ENCODE peak calls at places on chromosome 6, in ten cellular contexts. D, G, M, F, Q, W, Y, A, I and N are unnamed samples.

GRCh38 chr6:98794306-98794852 is 40.0 kb upstream of the POU3F2 start:
- DNase-seq in D (no peak), G (no peak), M (no peak), F (no peak), Q (no peak), W (no peak), Y (no peak), A (no peak), I (no peak), N (no peak)

GRCh38 chr6:128361378-128361777 is 159.0 kb downstream of the PTPRK start:
- DNase-seq in D (no peak), G (no peak), M (no peak), F (no peak), Q (no peak), W (no peak), Y (no peak), A (no peak), I (no peak), N (no peak)

GRCh38 chr6:170464524-170464979 is 88.6 kb downstream of the PSMB1 start:
- DNase-seq in D (no peak), G (no peak), M (no peak), F (no peak), Q (no peak), W (no peak), Y (no peak), A (no peak), I (no peak), N (no peak)

GRCh38 chr6:142871910-142872331 is 73.1 kb downstream of the HIVEP2 start:
- DNase-seq in D (peak; percentile 53), G (no peak), M (no peak), F (peak; percentile 99), Q (peak; percentile 21), W (no peak), Y (no peak), A (no peak), I (peak; percentile 69), N (peak; percentile 61)

GRCh38 chr6:39056191-39056590 is 7.6 kb downstream of the GLP1R start:
- DNase-seq in D (no peak), G (no peak), M (no peak), F (no peak), Q (no peak), W (no peak), Y (no peak), A (no peak), I (no peak), N (no peak)

GRCh38 chr6:111472933-111473435 is 10.0 kb downstream of the REV3L start:
- DNase-seq in D (no peak), G (no peak), M (no peak), F (no peak), Q (no peak), W (no peak), Y (no peak), A (no peak), I (no peak), N (no peak)

GRCh38 chr6:137095651-137096238 is 51.0 kb upstream of the IL20RA start:
- DNase-seq in D (no peak), G (no peak), M (no peak), F (no peak), Q (no peak), W (no peak), Y (no peak), A (no peak), I (no peak), N (peak; percentile 33)

GRCh38 chr6:113190170-113190569 is 667.0 kb upstream of the MARCKS start:
- DNase-seq in D (no peak), G (peak; percentile 4), M (peak; percentile 27), F (peak; percentile 9), Q (no peak), W (no peak), Y (no peak), A (no peak), I (no peak), N (no peak)

GRCh38 chr6:169976301-169977081 is 225.1 kb downstream of the ERMARD start:
- DNase-seq in D (no peak), G (no peak), M (no peak), F (no peak), Q (peak; percentile 5), W (no peak), Y (no peak), A (no peak), I (no peak), N (no peak)

GRCh38 chr6:151451950-151452749 is at the start of gene RMND1:
- DNase-seq in D (peak; percentile 99), G (peak; percentile 99), M (peak; percentile 100), F (peak; percentile 98), Q (peak; percentile 99), W (peak; percentile 100), Y (peak; percentile 100), A (peak; percentile 100), I (peak; percentile 100), N (peak; percentile 99)

GRCh38 chr6:33197431-33198048 is 2.9 kb downstream of the RXRB start:
- DNase-seq in D (peak; percentile 45), G (no peak), M (peak; percentile 90), F (peak; percentile 64), Q (no peak), W (peak; percentile 76), Y (peak; percentile 63), A (no peak), I (peak; percentile 37), N (peak; percentile 79)

GRCh38 chr6:45371924-45372582 is 5.7 kb downstream of the SUPT3H start:
- DNase-seq in D (no peak), G (no peak), M (no peak), F (no peak), Q (no peak), W (no peak), Y (no peak), A (no peak), I (no peak), N (no peak)

GRCh38 chr6:166419268-166419667 is 36.5 kb upstream of the MPC1 start:
- DNase-seq in D (no peak), G (no peak), M (no peak), F (peak; percentile 19), Q (no peak), W (no peak), Y (peak; percentile 1), A (no peak), I (peak; percentile 81), N (no peak)

GRCh38 chr6:143743256-143744166 is 65.7 kb downstream of the PHACTR2 start:
- DNase-seq in D (peak; percentile 88), G (no peak), M (peak; percentile 36), F (no peak), Q (no peak), W (no peak), Y (no peak), A (no peak), I (no peak), N (peak; percentile 34)

GRCh38 chr6:120010075-120010474 is 660.5 kb upstream of the MAN1A1 start:
- DNase-seq in D (no peak), G (no peak), M (no peak), F (no peak), Q (no peak), W (no peak), Y (no peak), A (no peak), I (no peak), N (no peak)

GRCh38 chr6:104885518-104886043 is 25.9 kb upstream of the HACE1 start:
- DNase-seq in D (no peak), G (no peak), M (peak; percentile 30), F (no peak), Q (no peak), W (no peak), Y (no peak), A (no peak), I (no peak), N (no peak)